ENCODE peak calls at places on chromosomes 13 and 19, in four cellular contexts. One of them, this sample, is unnamed.

GRCh38 chr19:6535558-6536137 is 4.8 kb downstream of the TNFSF9 start:
- DNase-seq in PC-3: no peak
- DNase-seq in mammary epithelial cell: no peak
- DNase-seq in endothelial cell of umbilical vein: no peak
- DNase-seq in this sample: no peak

GRCh38 chr19:41521860-41522555 is 54.0 kb upstream of the CEACAM21 start:
- DNase-seq in PC-3: no peak
- DNase-seq in mammary epithelial cell: no peak
- DNase-seq in endothelial cell of umbilical vein: no peak
- DNase-seq in this sample: peak

GRCh38 chr13:41995946-41996345 is 35.0 kb upstream of the VWA8 start:
- DNase-seq in mammary epithelial cell: peak
- DNase-seq in endothelial cell of umbilical vein: no peak
- DNase-seq in PC-3: peak
- DNase-seq in this sample: no peak

GRCh38 chr19:38729653-38730469 is 14.4 kb downstream of the CAPN12 start:
- DNase-seq in endothelial cell of umbilical vein: peak
- DNase-seq in mammary epithelial cell: peak
- DNase-seq in PC-3: peak
- DNase-seq in this sample: peak

GRCh38 chr13:34967851-34968562 is 25.9 kb downstream of the NBEA start:
- DNase-seq in PC-3: peak
- DNase-seq in endothelial cell of umbilical vein: peak
- DNase-seq in mammary epithelial cell: peak
- DNase-seq in this sample: no peak

GRCh38 chr19:879711-880438 is 13.1 kb downstream of the MED16 start:
- DNase-seq in mammary epithelial cell: no peak
- DNase-seq in endothelial cell of umbilical vein: no peak
- DNase-seq in PC-3: no peak
- DNase-seq in this sample: no peak

GRCh38 chr13:110582421-110582954 is 21.0 kb upstream of the RAB20 start:
- DNase-seq in mammary epithelial cell: no peak
- DNase-seq in PC-3: no peak
- DNase-seq in endothelial cell of umbilical vein: no peak
- DNase-seq in this sample: no peak

GRCh38 chr13:46050771-46051170 is 1.8 kb downstream of the ZC3H13 start:
- DNase-seq in PC-3: no peak
- DNase-seq in endothelial cell of umbilical vein: no peak
- DNase-seq in mammary epithelial cell: no peak
- DNase-seq in this sample: no peak

GRCh38 chr13:73368608-73369007 is 309.8 kb downstream of the KLF5 start:
- DNase-seq in mammary epithelial cell: peak
- DNase-seq in PC-3: no peak
- DNase-seq in endothelial cell of umbilical vein: no peak
- DNase-seq in this sample: no peak

GRCh38 chr19:2324220-2324948 is 4.0 kb downstream of the LSM7 start:
- DNase-seq in PC-3: no peak
- DNase-seq in endothelial cell of umbilical vein: no peak
- DNase-seq in mammary epithelial cell: no peak
- DNase-seq in this sample: no peak

GRCh38 chr19:41758846-41759245 is 3.5 kb downstream of the CEACAM6 start:
- DNase-seq in mammary epithelial cell: peak
- DNase-seq in PC-3: peak
- DNase-seq in endothelial cell of umbilical vein: no peak
- DNase-seq in this sample: no peak

GRCh38 chr19:55377356-55378131 is 918 bp downstream of the TMEM190 start:
- DNase-seq in PC-3: no peak
- DNase-seq in endothelial cell of umbilical vein: no peak
- DNase-seq in mammary epithelial cell: no peak
- DNase-seq in this sample: peak

GRCh38 chr19:53365134-53365898 is at the start of gene ZNF525:
- DNase-seq in endothelial cell of umbilical vein: peak
- DNase-seq in PC-3: peak
- DNase-seq in mammary epithelial cell: peak
- DNase-seq in this sample: peak

GRCh38 chr19:33640773-33641172 is 19.0 kb downstream of the CHST8 start:
- DNase-seq in PC-3: no peak
- DNase-seq in mammary epithelial cell: no peak
- DNase-seq in endothelial cell of umbilical vein: no peak
- DNase-seq in this sample: peak

GRCh38 chr13:90933097-90933826 is 414.2 kb upstream of the MIR17HG start:
- DNase-seq in mammary epithelial cell: peak
- DNase-seq in endothelial cell of umbilical vein: no peak
- DNase-seq in PC-3: peak
- DNase-seq in this sample: no peak

GRCh38 chr13:25633108-25633507 is 261.3 kb downstream of the ATP8A2 start:
- DNase-seq in mammary epithelial cell: no peak
- DNase-seq in endothelial cell of umbilical vein: no peak
- DNase-seq in PC-3: no peak
- DNase-seq in this sample: no peak

GRCh38 chr19:45446295-45446694 is 21.5 kb upstream of the FOSB start:
- DNase-seq in mammary epithelial cell: peak
- DNase-seq in PC-3: peak
- DNase-seq in endothelial cell of umbilical vein: peak
- DNase-seq in this sample: peak

GRCh38 chr13:110304256-110304655 is 2.7 kb downstream of the COL4A1 start:
- DNase-seq in PC-3: no peak
- DNase-seq in mammary epithelial cell: no peak
- DNase-seq in endothelial cell of umbilical vein: no peak
- DNase-seq in this sample: no peak

GRCh38 chr19:11052391-11052790 is 36.9 kb upstream of the LDLR start:
- DNase-seq in PC-3: no peak
- DNase-seq in endothelial cell of umbilical vein: no peak
- DNase-seq in mammary epithelial cell: no peak
- DNase-seq in this sample: no peak

GRCh38 chr19:2111425-2111824 is 14.7 kb downstream of the IZUMO4 start:
- DNase-seq in PC-3: no peak
- DNase-seq in endothelial cell of umbilical vein: no peak
- DNase-seq in mammary epithelial cell: no peak
- DNase-seq in this sample: no peak

GRCh38 chr19:9906475-9907087 is 29.7 kb downstream of the OLFM2 start:
- DNase-seq in endothelial cell of umbilical vein: no peak
- DNase-seq in PC-3: no peak
- DNase-seq in mammary epithelial cell: no peak
- DNase-seq in this sample: no peak

GRCh38 chr13:26061947-26062346 is 10.1 kb upstream of the SHISA2 start:
- DNase-seq in mammary epithelial cell: peak
- DNase-seq in PC-3: peak
- DNase-seq in endothelial cell of umbilical vein: peak
- DNase-seq in this sample: no peak

GRCh38 chr19:38724380-38724854 is 19.9 kb downstream of the CAPN12 start:
- DNase-seq in mammary epithelial cell: no peak
- DNase-seq in PC-3: no peak
- DNase-seq in endothelial cell of umbilical vein: no peak
- DNase-seq in this sample: no peak

GRCh38 chr13:112959206-112959605 is 9.8 kb upstream of the MCF2L start:
- DNase-seq in endothelial cell of umbilical vein: no peak
- DNase-seq in PC-3: no peak
- DNase-seq in mammary epithelial cell: no peak
- DNase-seq in this sample: no peak

GRCh38 chr13:49374585-49375290 is 69.1 kb downstream of the CAB39L start:
- DNase-seq in PC-3: peak
- DNase-seq in endothelial cell of umbilical vein: peak
- DNase-seq in mammary epithelial cell: peak
- DNase-seq in this sample: no peak

GRCh38 chr19:1567116-1567847 is 843 bp downstream of the MEX3D start:
- DNase-seq in endothelial cell of umbilical vein: peak
- DNase-seq in mammary epithelial cell: no peak
- DNase-seq in PC-3: no peak
- DNase-seq in this sample: no peak

GRCh38 chr13:66962953-66963352 is 267.2 kb downstream of the PCDH9 start:
- DNase-seq in endothelial cell of umbilical vein: no peak
- DNase-seq in PC-3: no peak
- DNase-seq in mammary epithelial cell: no peak
- DNase-seq in this sample: no peak

GRCh38 chr13:40640845-40641458 is 25.5 kb downstream of the FOXO1 start:
- DNase-seq in PC-3: peak
- DNase-seq in endothelial cell of umbilical vein: no peak
- DNase-seq in mammary epithelial cell: peak
- DNase-seq in this sample: no peak

GRCh38 chr19:2113436-2114211 is 16.9 kb downstream of the IZUMO4 start:
- DNase-seq in endothelial cell of umbilical vein: no peak
- DNase-seq in mammary epithelial cell: peak
- DNase-seq in PC-3: peak
- DNase-seq in this sample: no peak

GRCh38 chr13:30466358-30466714 is 600 bp upstream of the HMGB1 start:
- DNase-seq in mammary epithelial cell: no peak
- DNase-seq in PC-3: peak
- DNase-seq in endothelial cell of umbilical vein: no peak
- DNase-seq in this sample: peak

GRCh38 chr19:11448410-11448809 is 13.0 kb downstream of the PRKCSH start:
- DNase-seq in endothelial cell of umbilical vein: no peak
- DNase-seq in mammary epithelial cell: no peak
- DNase-seq in PC-3: no peak
- DNase-seq in this sample: no peak

GRCh38 chr19:55690109-55690768 is 15.2 kb downstream of the EPN1 start:
- DNase-seq in PC-3: no peak
- DNase-seq in endothelial cell of umbilical vein: no peak
- DNase-seq in mammary epithelial cell: no peak
- DNase-seq in this sample: no peak

GRCh38 chr13:113121183-113121927 is 1.2 kb upstream of the F10 start:
- DNase-seq in endothelial cell of umbilical vein: no peak
- DNase-seq in PC-3: no peak
- DNase-seq in mammary epithelial cell: no peak
- DNase-seq in this sample: no peak

GRCh38 chr19:19677579-19677978 is 8.9 kb downstream of the ZNF101 start:
- DNase-seq in PC-3: no peak
- DNase-seq in mammary epithelial cell: no peak
- DNase-seq in endothelial cell of umbilical vein: no peak
- DNase-seq in this sample: no peak

GRCh38 chr13:91347996-91348905 is 764 bp downstream of the MIR17HG start:
- DNase-seq in endothelial cell of umbilical vein: peak
- DNase-seq in mammary epithelial cell: peak
- DNase-seq in PC-3: no peak
- DNase-seq in this sample: no peak

DNA sequence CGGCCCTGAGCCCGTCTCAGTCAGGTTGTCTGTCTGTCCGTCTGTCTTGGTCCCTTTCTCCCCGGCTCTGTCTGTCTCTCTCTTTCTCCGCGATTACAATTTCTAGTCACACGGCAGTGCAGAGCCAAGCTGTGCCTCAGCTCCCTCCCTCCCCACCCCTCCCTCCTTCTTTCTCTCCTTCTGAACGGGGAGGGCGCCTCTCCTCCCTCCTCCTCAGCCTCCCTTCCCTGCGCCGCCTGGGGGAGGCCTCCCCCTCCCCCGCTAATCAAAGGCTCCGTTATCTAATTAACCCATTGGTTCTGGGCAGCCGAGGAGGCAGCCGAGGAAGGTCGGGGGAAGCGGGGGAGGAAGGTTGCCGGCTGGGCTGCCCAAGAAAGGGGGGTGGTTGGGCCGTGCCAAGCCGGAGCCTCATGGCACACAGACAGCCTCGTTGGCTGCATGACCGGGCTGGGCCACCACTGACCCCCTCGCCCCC is 16.5 kb downstream of the LRRC4B start:
- DNase-seq in PC-3: no peak
- DNase-seq in endothelial cell of umbilical vein: no peak
- DNase-seq in mammary epithelial cell: no peak
- DNase-seq in this sample: peak
- TF ChIP-seq EZH2 in PC-3: no peak
- TF ChIP-seq EZH2 in endothelial cell of umbilical vein: no peak
- TF ChIP-seq EZH2 in mammary epithelial cell: no peak
- TF ChIP-seq EZH2 in this sample: peak

DNA sequence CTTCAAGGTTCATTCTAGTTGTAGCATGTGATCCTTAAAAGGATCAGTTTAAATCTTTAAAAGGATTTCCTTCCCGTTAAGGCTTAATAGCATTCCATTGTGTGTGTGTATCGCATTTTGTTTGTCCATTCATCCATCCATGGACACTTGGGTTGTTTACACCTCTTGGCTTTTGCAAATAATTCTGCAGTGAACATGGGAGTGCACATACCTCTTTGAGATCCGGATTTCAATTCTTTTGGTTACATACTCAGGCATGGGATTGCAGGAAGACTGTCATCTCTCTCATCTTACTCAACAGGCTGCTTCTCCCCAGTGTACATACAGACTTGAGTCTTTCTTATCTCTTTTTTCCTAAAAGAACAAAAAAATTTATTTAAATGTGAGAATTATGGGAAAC is 1.2 kb downstream of the RNF113B start:
- DNase-seq in endothelial cell of umbilical vein: no peak
- DNase-seq in PC-3: no peak
- DNase-seq in mammary epithelial cell: no peak
- DNase-seq in this sample: no peak
- H3K27ac ChIP-seq in endothelial cell of umbilical vein: no peak
- H3K27ac ChIP-seq in PC-3: no peak
- H3K27ac ChIP-seq in mammary epithelial cell: no peak
- H3K27ac ChIP-seq in this sample: no peak

GRCh38 chr13:57877596-57877995 is 246.1 kb downstream of the PCDH17 start:
- DNase-seq in mammary epithelial cell: no peak
- DNase-seq in PC-3: no peak
- DNase-seq in endothelial cell of umbilical vein: no peak
- DNase-seq in this sample: no peak
- H3K4me2 ChIP-seq in mammary epithelial cell: no peak
- H3K4me2 ChIP-seq in PC-3: no peak
- H3K4me2 ChIP-seq in endothelial cell of umbilical vein: no peak
- H3K4me2 ChIP-seq in this sample: no peak

GRCh38 chr19:8821748-8822241 is 10.3 kb downstream of the ZNF558 start:
- DNase-seq in mammary epithelial cell: no peak
- DNase-seq in endothelial cell of umbilical vein: no peak
- DNase-seq in PC-3: no peak
- DNase-seq in this sample: no peak
- TF ChIP-seq EZH2 in mammary epithelial cell: no peak
- TF ChIP-seq EZH2 in endothelial cell of umbilical vein: no peak
- TF ChIP-seq EZH2 in PC-3: no peak
- TF ChIP-seq EZH2 in this sample: no peak

DNA sequence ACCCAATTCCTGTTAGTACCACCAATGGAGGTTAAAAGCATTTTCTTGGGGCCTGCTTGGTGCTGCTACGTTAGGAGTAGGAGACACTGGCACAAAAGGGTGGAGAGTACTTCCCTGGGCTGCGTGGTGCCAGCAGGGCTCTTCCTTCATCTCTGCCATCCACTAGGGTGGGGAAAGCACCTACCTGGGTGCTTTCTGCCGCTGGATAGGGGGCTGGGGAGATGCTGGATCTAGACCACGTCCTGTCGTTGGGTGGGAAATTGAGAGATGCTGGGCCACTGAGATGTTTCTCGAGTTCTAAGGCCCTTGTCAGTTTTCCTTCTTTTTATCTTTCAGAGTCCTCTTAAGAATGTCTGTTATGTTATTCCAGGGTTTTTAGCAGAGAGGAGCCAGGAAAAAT is 6.7 kb upstream of the FCGBP start:
- DNase-seq in PC-3: no peak
- DNase-seq in endothelial cell of umbilical vein: no peak
- DNase-seq in mammary epithelial cell: no peak
- DNase-seq in this sample: no peak
- H3K27ac ChIP-seq in PC-3: no peak
- H3K27ac ChIP-seq in endothelial cell of umbilical vein: no peak
- H3K27ac ChIP-seq in mammary epithelial cell: no peak
- H3K27ac ChIP-seq in this sample: no peak

This sample was measured in GM23338.